ENCODE peak calls at places on chromosomes 13 and 19, in seven cellular contexts. F is left lung; V is dorsolateral prefrontal cortex; H is neural progenitor cell; J is neuronal stem cell; S is CD4-positive, alpha-beta T cell; O is RWPE1. X is an unnamed sample.

GRCh38 chr13:86946734-86947133 is 724.4 kb upstream of the SLITRK5 start:
- DNase-seq in F (no peak), V (no peak), H (no peak), J (no peak), S (no peak), O (no peak), X (no peak)

GRCh38 chr13:46684287-46685001 is 112.5 kb downstream of the ESD start:
- DNase-seq in F (no peak), V (no peak), H (peak), J (peak), S (no peak), O (no peak), X (no peak)

GRCh38 chr19:29287061-29287460 is 74.1 kb upstream of the UQCRFS1 start:
- DNase-seq in F (no peak), V (peak), H (no peak), J (no peak), S (no peak), O (no peak), X (no peak)

GRCh38 chr19:8161135-8161646 is 11.8 kb upstream of the FBN3 start:
- DNase-seq in F (no peak), V (peak), H (peak), J (no peak), S (no peak), O (no peak), X (no peak)

GRCh38 chr19:40150170-40150569 is 41.1 kb upstream of the MAP3K10 start:
- DNase-seq in F (no peak), V (no peak), H (no peak), J (no peak), S (no peak), O (no peak), X (no peak)

GRCh38 chr13:97559981-97560380 is 126.0 kb downstream of the RAP2A start:
- DNase-seq in F (no peak), V (no peak), H (no peak), J (no peak), S (no peak), O (no peak), X (no peak)

GRCh38 chr19:22354665-22355064 is 67.5 kb downstream of the ZNF98 start:
- DNase-seq in F (no peak), V (no peak), H (no peak), J (no peak), S (no peak), O (no peak), X (no peak)

GRCh38 chr13:46553521-46553885 is 533 bp downstream of the LRCH1 start:
- DNase-seq in F (no peak), V (no peak), H (peak), J (no peak), S (no peak), O (no peak), X (no peak)

GRCh38 chr19:12792048-12792852 is 964 bp downstream of the JUNB start:
- DNase-seq in F (peak), V (peak), H (peak), J (no peak), S (peak), O (no peak), X (no peak)

DNA sequence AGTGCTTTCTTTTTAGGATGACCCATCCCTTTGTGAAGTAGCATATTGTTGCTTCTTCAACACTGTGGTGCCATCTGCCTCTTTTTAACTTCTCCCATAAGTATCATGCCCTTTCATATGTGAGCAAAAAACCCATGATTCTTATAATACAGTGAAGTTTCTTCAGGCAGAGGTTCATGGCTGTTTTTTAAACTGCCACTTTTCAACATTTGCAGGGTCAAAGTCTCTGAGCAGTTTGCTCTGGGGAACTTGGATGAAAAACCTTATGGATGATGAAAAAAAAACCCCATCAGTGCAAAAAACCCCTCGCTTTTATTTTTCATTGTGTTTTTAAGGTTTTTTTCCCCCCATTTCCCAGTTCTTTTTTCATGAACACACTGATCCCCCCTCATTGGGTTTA is 158.5 kb downstream of the LMO7 start:
- DNase-seq in F (no peak), V (no peak), H (no peak), J (no peak), S (no peak), O (no peak), X (no peak)
- H3K27ac ChIP-seq in F (no peak), V (no peak), H (no peak), J (no peak), S (no peak), O (no peak), X (no peak)

GRCh38 chr19:51147663-51148062 is 5.6 kb downstream of the SIGLEC7 start:
- DNase-seq in F (no peak), V (no peak), H (no peak), J (no peak), S (no peak), O (no peak), X (no peak)
- H3K27ac ChIP-seq in F (peak), V (no peak), H (no peak), J (no peak), S (no peak), O (no peak), X (no peak)

DNA sequence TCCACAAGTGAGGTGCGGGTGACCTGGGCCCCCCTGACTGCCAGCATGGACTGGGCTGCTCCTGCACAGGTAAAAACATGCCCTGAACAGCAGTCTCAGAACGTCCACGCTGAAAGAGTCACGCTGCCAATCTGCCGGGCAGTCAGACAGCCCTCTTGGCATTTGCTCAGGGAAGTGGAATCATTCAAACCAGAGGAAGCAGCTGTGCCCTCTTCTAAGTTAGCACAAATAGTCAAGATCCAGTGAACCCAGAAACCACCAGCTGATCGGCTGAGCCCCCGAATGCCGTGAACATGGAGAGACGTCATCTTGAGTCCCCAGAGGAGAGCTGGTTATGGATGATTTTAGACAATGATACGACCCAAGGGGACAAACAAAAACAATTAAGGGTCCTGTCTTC is 34.4 kb downstream of the KLF2 start:
- DNase-seq in F (no peak), V (no peak), H (no peak), J (no peak), S (no peak), O (no peak), X (no peak)
- H3K27ac ChIP-seq in F (no peak), V (no peak), H (no peak), J (no peak), S (no peak), O (peak), X (no peak)

GRCh38 chr19:10971107-10971715 is 10.4 kb downstream of the SMARCA4 start:
- DNase-seq in F (no peak), V (no peak), H (no peak), J (no peak), S (no peak), O (no peak), X (no peak)

GRCh38 chr19:10977773-10978155 is 16.9 kb downstream of the SMARCA4 start:
- DNase-seq in F (no peak), V (no peak), H (no peak), J (no peak), S (no peak), O (no peak), X (no peak)

GRCh38 chr19:10979950-10980349 is 19.1 kb downstream of the SMARCA4 start:
- DNase-seq in F (no peak), V (peak), H (no peak), J (no peak), S (no peak), O (no peak), X (no peak)

GRCh38 chr19:10976200-10976892 is 15.5 kb downstream of the SMARCA4 start:
- DNase-seq in F (no peak), V (no peak), H (no peak), J (no peak), S (no peak), O (no peak), X (no peak)

GRCh38 chr19:10975374-10976036 is 14.7 kb downstream of the SMARCA4 start:
- DNase-seq in F (no peak), V (no peak), H (no peak), J (no peak), S (no peak), O (no peak), X (no peak)
- H3K27ac ChIP-seq in F (peak), V (no peak), H (no peak), J (no peak), S (no peak), O (peak), X (no peak)

DNA sequence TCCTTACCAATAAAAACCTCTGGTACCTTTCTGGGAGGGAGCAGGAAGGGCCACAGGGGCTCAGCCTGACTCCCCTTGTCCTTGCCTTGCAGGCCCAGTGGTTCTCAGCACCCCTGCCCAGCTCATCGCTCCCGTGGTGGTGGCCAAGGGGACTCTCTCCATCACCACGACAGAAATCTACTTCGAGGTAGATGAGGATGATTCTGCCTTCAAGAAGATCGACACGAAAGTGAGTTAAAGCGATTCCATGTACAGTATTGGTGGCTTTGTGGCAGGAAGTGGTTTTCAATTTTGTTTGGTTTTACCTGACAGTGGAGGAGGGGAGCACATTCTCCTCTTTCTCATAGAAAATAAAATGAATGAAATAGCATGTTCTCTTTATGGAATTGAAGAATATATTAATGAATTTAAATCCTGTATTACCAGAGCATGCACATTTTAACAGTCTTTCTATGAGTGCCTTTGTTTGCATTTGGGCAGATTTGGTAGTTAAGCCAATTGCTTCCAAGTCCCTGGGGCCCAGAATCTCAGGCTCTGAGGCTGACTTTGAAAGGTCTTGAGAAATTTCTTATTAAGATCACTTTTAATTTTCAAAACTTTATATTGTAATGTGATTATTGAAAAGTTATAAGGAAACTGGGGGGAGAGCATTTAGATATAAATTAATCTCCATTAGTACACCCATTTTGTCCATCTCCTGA is 4.0 kb downstream of the MAB21L1 start:
- DNase-seq in F (no peak), V (no peak), H (peak), J (no peak), S (no peak), O (no peak), X (no peak)
- H3K27ac ChIP-seq in F (no peak), V (no peak), H (no peak), J (no peak), S (no peak), O (no peak), X (no peak)

GRCh38 chr13:48514776-48515175 is 18.1 kb downstream of the RCBTB2 start:
- DNase-seq in F (no peak), V (no peak), H (no peak), J (no peak), S (no peak), O (no peak), X (no peak)

GRCh38 chr13:48507024-48507423 is 25.9 kb downstream of the RCBTB2 start:
- DNase-seq in F (no peak), V (no peak), H (no peak), J (no peak), S (no peak), O (peak), X (no peak)

GRCh38 chr13:48515732-48516131 is 17.1 kb downstream of the RCBTB2 start:
- DNase-seq in F (no peak), V (no peak), H (no peak), J (no peak), S (no peak), O (no peak), X (no peak)

GRCh38 chr13:48508001-48508400 is 24.9 kb downstream of the RCBTB2 start:
- DNase-seq in F (no peak), V (no peak), H (no peak), J (no peak), S (no peak), O (peak), X (no peak)

DNA sequence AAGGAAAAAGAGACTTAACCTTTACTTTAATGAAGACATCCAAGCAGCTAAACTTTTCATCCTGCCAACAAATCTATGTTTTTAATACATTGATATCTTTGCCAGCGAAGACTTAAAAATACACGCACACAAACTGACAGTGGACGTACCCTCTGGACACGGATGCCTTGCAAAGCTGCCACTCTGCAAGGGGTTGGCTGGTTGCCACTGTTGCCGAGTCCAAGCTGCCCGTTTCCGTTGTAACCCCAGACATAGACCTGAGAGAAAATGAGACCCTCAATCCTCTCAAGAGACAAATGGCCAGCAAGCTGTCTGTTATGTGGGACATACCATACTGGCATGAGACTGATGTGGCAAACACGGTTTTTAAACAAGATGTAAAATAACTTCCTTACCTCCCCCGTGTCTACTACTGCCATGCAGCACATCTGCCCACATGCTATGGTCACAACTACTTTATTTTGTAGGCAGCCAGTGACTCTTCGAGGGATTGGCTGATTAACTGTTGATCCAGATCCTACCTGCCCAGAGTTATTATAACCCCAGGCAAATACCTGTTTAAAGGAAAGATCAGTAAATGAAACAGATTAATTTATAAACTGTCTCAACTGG is 21.2 kb downstream of the RCBTB2 start:
- DNase-seq in F (no peak), V (no peak), H (no peak), J (no peak), S (no peak), O (no peak), X (no peak)
- H3K27ac ChIP-seq in F (no peak), V (no peak), H (no peak), J (no peak), S (no peak), O (no peak), X (no peak)

GRCh38 chr19:48398329-48399235 is 5.1 kb downstream of the GRIN2D start:
- DNase-seq in F (peak), V (no peak), H (peak), J (peak), S (peak), O (peak), X (no peak)
- H3K27ac ChIP-seq in F (no peak), V (no peak), H (no peak), J (no peak), S (no peak), O (peak), X (no peak)

GRCh38 chr19:13825489-13826475 is 30.5 kb downstream of the ZSWIM4 start:
- DNase-seq in F (no peak), V (no peak), H (peak), J (no peak), S (no peak), O (no peak), X (no peak)

GRCh38 chr19:13826652-13827235 is 31.5 kb downstream of the ZSWIM4 start:
- DNase-seq in F (no peak), V (no peak), H (no peak), J (no peak), S (no peak), O (no peak), X (no peak)

GRCh38 chr19:13830761-13831481 is 35.7 kb downstream of the ZSWIM4 start:
- DNase-seq in F (no peak), V (no peak), H (no peak), J (no peak), S (no peak), O (no peak), X (no peak)

GRCh38 chr19:13824703-13825102 is 29.5 kb downstream of the ZSWIM4 start:
- DNase-seq in F (no peak), V (no peak), H (no peak), J (no peak), S (no peak), O (no peak), X (no peak)

DNA sequence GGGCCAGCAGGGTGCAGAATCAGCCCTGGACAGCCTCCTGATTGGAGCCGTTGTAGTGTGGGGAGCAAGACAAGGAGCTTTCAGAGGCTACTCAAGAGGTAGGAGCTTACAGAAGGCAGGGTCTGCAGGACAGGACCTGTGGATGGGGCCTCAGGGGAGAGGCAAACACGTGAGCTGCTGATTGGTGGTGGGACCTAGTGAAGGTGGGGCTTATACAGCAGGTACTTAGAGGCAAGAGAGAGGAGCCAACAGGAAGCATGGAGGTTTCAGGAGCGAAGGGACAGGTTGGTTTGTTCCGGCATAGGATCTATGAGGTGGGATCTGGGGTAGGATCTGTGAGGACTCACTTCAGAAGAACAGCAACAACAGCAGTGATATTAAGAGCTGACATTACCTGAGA is 32.4 kb downstream of the ZSWIM4 start:
- DNase-seq in F (no peak), V (no peak), H (no peak), J (no peak), S (no peak), O (no peak), X (no peak)
- H3K27ac ChIP-seq in F (no peak), V (no peak), H (no peak), J (no peak), S (no peak), O (peak), X (no peak)

X was measured in caudate nucleus.